ENCODE peak calls at places on chromosomes 11 and 22, in ten cellular contexts. K, X, P, S, W, F, Q, Y, V and E are unnamed samples.
A peak's percentile ranks its signal among the peaks of the same experiment; 100 is the strongest.

GRCh38 chr11:134655189-134655937 is 243.3 kb upstream of the B3GAT1 start:
- DNase-seq in Y (no peak), Q (no peak), W (peak; percentile 35), V (no peak), F (no peak), S (no peak), P (no peak), K (no peak), X (no peak), E (no peak)

GRCh38 chr22:30574095-30574981 is at the start of gene GAL3ST1:
- DNase-seq in S (no peak), W (peak; percentile 94), Y (no peak), X (no peak), K (no peak), F (no peak), V (peak; percentile 66), Q (no peak), P (no peak), E (no peak)

GRCh38 chr11:12005476-12005875 is 3.0 kb downstream of the DKK3 start:
- DNase-seq in S (peak; percentile 57), X (no peak), K (no peak), F (no peak), P (no peak), W (no peak), Y (peak; percentile 68), V (no peak), Q (no peak), E (no peak)

GRCh38 chr22:41048791-41049717 is 43.3 kb upstream of the EP300 start:
- DNase-seq in Y (peak; percentile 73), S (peak; percentile 92), V (peak; percentile 56), K (peak; percentile 65), F (no peak), X (no peak), Q (peak; percentile 80), P (no peak), W (peak; percentile 69), E (no peak)

GRCh38 chr11:32437406-32438345 is 2.3 kb upstream of the WT1 start:
- DNase-seq in Q (no peak), Y (no peak), X (no peak), P (no peak), V (no peak), F (no peak), K (no peak), W (no peak), S (no peak), E (no peak)

GRCh38 chr11:133808393-133809140 is 36.7 kb downstream of the SPATA19 start:
- DNase-seq in F (no peak), Y (no peak), Q (no peak), S (peak; percentile 18), P (no peak), K (no peak), W (peak; percentile 7), V (no peak), X (no peak), E (no peak)

GRCh38 chr11:119081682-119082081 is 3.0 kb upstream of the HMBS start:
- DNase-seq in S (no peak), P (no peak), Y (no peak), V (no peak), Q (no peak), W (peak; percentile 71), F (no peak), X (no peak), K (no peak), E (no peak)

GRCh38 chr11:118290923-118291322 is 13.6 kb upstream of the CD3E start:
- DNase-seq in Y (no peak), V (peak; percentile 61), K (no peak), F (peak; percentile 38), S (peak; percentile 31), X (no peak), W (peak; percentile 41), Q (no peak), P (no peak), E (no peak)

GRCh38 chr22:23215294-23216204 is 35.2 kb downstream of the BCR start:
- DNase-seq in X (no peak), S (peak; percentile 25), Y (peak; percentile 46), P (no peak), V (no peak), Q (no peak), F (no peak), W (no peak), K (no peak), E (no peak)

GRCh38 chr11:132072044-132072879 is 701.8 kb downstream of the NTM start:
- DNase-seq in Y (peak; percentile 100), X (no peak), F (no peak), V (no peak), K (no peak), Q (no peak), P (no peak), S (peak; percentile 90), W (no peak), E (no peak)

GRCh38 chr11:101128571-101129202 is 926 bp downstream of the PGR start:
- DNase-seq in P (no peak), F (no peak), V (no peak), Y (no peak), Q (no peak), S (no peak), K (no peak), W (no peak), X (no peak), E (no peak)